ENCODE peak calls at places on chromosomes 3 and 15, in eight cellular contexts. One of them, this sample, is unnamed.
A peak's percentile ranks its signal among the peaks of the same experiment; 100 is the strongest.

GRCh38 chr3:97863025-97863424 is 41.2 kb downstream of the CRYBG3 start:
- DNase-seq in endodermal cell: no peak
- DNase-seq in AG04450: no peak
- DNase-seq in AG10803: peak; percentile 51
- DNase-seq in tibial nerve: no peak
- DNase-seq in Calu3: no peak
- DNase-seq in CD4-positive, alpha-beta T cell: no peak
- DNase-seq in Panc1: no peak
- DNase-seq in this sample: peak; percentile 51

GRCh38 chr15:46518381-46518780 is 883.6 kb downstream of the SQOR start:
- DNase-seq in endodermal cell: no peak
- DNase-seq in AG04450: no peak
- DNase-seq in Panc1: no peak
- DNase-seq in CD4-positive, alpha-beta T cell: no peak
- DNase-seq in Calu3: no peak
- DNase-seq in tibial nerve: no peak
- DNase-seq in AG10803: no peak
- DNase-seq in this sample: no peak

GRCh38 chr3:138694287-138695007 is 85.9 kb downstream of the FAIM start:
- DNase-seq in endodermal cell: no peak
- DNase-seq in Panc1: peak; percentile 72
- DNase-seq in CD4-positive, alpha-beta T cell: no peak
- DNase-seq in Calu3: no peak
- DNase-seq in AG10803: peak; percentile 95
- DNase-seq in tibial nerve: no peak
- DNase-seq in AG04450: peak; percentile 91
- DNase-seq in this sample: peak; percentile 80

GRCh38 chr3:129001817-129002572 is 891 bp downstream of the EFCC1 start:
- DNase-seq in tibial nerve: no peak
- DNase-seq in AG10803: no peak
- DNase-seq in Calu3: no peak
- DNase-seq in AG04450: no peak
- DNase-seq in CD4-positive, alpha-beta T cell: peak; percentile 45
- DNase-seq in Panc1: no peak
- DNase-seq in endodermal cell: peak; percentile 75
- DNase-seq in this sample: no peak

GRCh38 chr3:170117134-170117533 is 64.4 kb downstream of the PHC3 start:
- DNase-seq in tibial nerve: no peak
- DNase-seq in AG10803: no peak
- DNase-seq in Calu3: no peak
- DNase-seq in Panc1: no peak
- DNase-seq in AG04450: no peak
- DNase-seq in endodermal cell: peak; percentile 52
- DNase-seq in CD4-positive, alpha-beta T cell: no peak
- DNase-seq in this sample: peak; percentile 7

GRCh38 chr15:77143606-77144005 is 72.7 kb upstream of the TSPAN3 start:
- DNase-seq in Calu3: no peak
- DNase-seq in AG04450: no peak
- DNase-seq in CD4-positive, alpha-beta T cell: no peak
- DNase-seq in AG10803: no peak
- DNase-seq in Panc1: no peak
- DNase-seq in tibial nerve: no peak
- DNase-seq in endodermal cell: no peak
- DNase-seq in this sample: no peak

GRCh38 chr15:77021803-77022381 is 27.0 kb downstream of the PSTPIP1 start:
- DNase-seq in endodermal cell: peak; percentile 35
- DNase-seq in tibial nerve: no peak
- DNase-seq in Calu3: no peak
- DNase-seq in AG10803: peak; percentile 80
- DNase-seq in Panc1: no peak
- DNase-seq in CD4-positive, alpha-beta T cell: no peak
- DNase-seq in AG04450: no peak
- DNase-seq in this sample: no peak

GRCh38 chr3:188229177-188229576 is 75.2 kb downstream of the LPP start:
- DNase-seq in CD4-positive, alpha-beta T cell: no peak
- DNase-seq in tibial nerve: no peak
- DNase-seq in AG04450: no peak
- DNase-seq in Calu3: no peak
- DNase-seq in endodermal cell: no peak
- DNase-seq in AG10803: no peak
- DNase-seq in Panc1: no peak
- DNase-seq in this sample: no peak

GRCh38 chr15:49990835-49991540 is 128.0 kb downstream of the ATP8B4 start:
- DNase-seq in endodermal cell: no peak
- DNase-seq in AG04450: peak; percentile 81
- DNase-seq in AG10803: peak; percentile 86
- DNase-seq in Calu3: no peak
- DNase-seq in tibial nerve: no peak
- DNase-seq in CD4-positive, alpha-beta T cell: no peak
- DNase-seq in Panc1: no peak
- DNase-seq in this sample: no peak

GRCh38 chr3:152071924-152072323 is 196.8 kb upstream of the MBNL1 start:
- DNase-seq in endodermal cell: no peak
- DNase-seq in Panc1: no peak
- DNase-seq in AG04450: peak; percentile 21
- DNase-seq in tibial nerve: no peak
- DNase-seq in CD4-positive, alpha-beta T cell: no peak
- DNase-seq in Calu3: peak; percentile 11
- DNase-seq in AG10803: peak; percentile 68
- DNase-seq in this sample: peak; percentile 69
- TF ChIP-seq CTCF in endodermal cell: peak; percentile 80
- TF ChIP-seq CTCF in Panc1: peak; percentile 71
- TF ChIP-seq CTCF in AG04450: peak; percentile 61
- TF ChIP-seq CTCF in tibial nerve: no peak
- TF ChIP-seq CTCF in CD4-positive, alpha-beta T cell: peak; percentile 45
- TF ChIP-seq CTCF in Calu3: peak; percentile 29
- TF ChIP-seq CTCF in AG10803: peak; percentile 69
- TF ChIP-seq CTCF in this sample: peak; percentile 40

DNA sequence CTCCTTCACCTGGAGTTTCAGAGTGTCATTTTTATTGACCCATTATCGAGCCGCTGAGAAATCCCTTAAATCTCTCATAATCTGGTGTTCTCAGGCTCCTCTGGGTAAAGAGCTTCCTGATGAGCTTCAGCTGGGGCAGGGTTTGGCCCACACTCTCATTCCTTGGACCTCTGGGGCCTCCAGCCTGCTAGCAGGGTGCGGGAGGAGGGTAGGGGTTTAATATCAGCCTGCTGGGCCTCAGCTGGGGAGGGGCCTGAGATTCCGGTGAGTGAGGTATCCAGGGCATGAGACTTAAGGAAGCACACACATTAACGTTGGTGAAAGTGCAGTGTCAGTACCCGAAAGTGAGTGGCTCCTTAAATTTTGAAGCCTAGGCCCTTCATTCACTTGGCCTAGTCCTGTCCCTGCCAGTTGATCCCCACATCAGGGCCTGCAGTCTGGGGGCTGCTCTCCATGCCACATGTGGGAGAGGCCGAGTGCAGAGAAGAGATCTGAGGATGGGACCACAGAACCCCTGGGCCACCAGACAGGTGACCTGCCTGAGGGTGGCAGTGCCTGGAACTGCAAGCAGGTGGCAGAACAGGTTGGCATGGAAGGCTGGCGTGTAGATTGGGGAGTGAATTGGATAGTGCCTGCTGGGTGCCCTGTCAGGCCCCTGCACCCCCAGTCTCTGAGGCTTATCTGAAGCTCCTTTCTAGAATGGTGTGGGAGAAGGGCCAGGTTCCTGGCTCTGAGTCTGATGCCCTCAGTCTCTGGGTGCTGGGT is 16.1 kb downstream of the C3orf18 start:
- DNase-seq in CD4-positive, alpha-beta T cell: no peak
- DNase-seq in tibial nerve: no peak
- DNase-seq in AG04450: no peak
- DNase-seq in Panc1: no peak
- DNase-seq in AG10803: no peak
- DNase-seq in endodermal cell: no peak
- DNase-seq in Calu3: peak; percentile 31
- DNase-seq in this sample: no peak
- TF ChIP-seq CTCF in CD4-positive, alpha-beta T cell: no peak
- TF ChIP-seq CTCF in tibial nerve: no peak
- TF ChIP-seq CTCF in AG04450: no peak
- TF ChIP-seq CTCF in Panc1: no peak
- TF ChIP-seq CTCF in AG10803: no peak
- TF ChIP-seq CTCF in endodermal cell: no peak
- TF ChIP-seq CTCF in Calu3: no peak
- TF ChIP-seq CTCF in this sample: no peak

GRCh38 chr15:90547545-90547944 is 17.8 kb downstream of the CRTC3 start:
- DNase-seq in CD4-positive, alpha-beta T cell: no peak
- DNase-seq in AG04450: no peak
- DNase-seq in Calu3: no peak
- DNase-seq in AG10803: no peak
- DNase-seq in endodermal cell: no peak
- DNase-seq in tibial nerve: no peak
- DNase-seq in Panc1: no peak
- DNase-seq in this sample: no peak

GRCh38 chr15:90539789-90540188 is 10.1 kb downstream of the CRTC3 start:
- DNase-seq in Calu3: no peak
- DNase-seq in AG10803: no peak
- DNase-seq in AG04450: no peak
- DNase-seq in endodermal cell: no peak
- DNase-seq in CD4-positive, alpha-beta T cell: no peak
- DNase-seq in tibial nerve: no peak
- DNase-seq in Panc1: no peak
- DNase-seq in this sample: no peak

GRCh38 chr15:90540768-90541167 is 11.0 kb downstream of the CRTC3 start:
- DNase-seq in AG04450: no peak
- DNase-seq in Calu3: no peak
- DNase-seq in endodermal cell: no peak
- DNase-seq in tibial nerve: no peak
- DNase-seq in CD4-positive, alpha-beta T cell: no peak
- DNase-seq in AG10803: no peak
- DNase-seq in Panc1: no peak
- DNase-seq in this sample: no peak

GRCh38 chr15:90550919-90551318 is 21.2 kb downstream of the CRTC3 start:
- DNase-seq in endodermal cell: no peak
- DNase-seq in Panc1: no peak
- DNase-seq in Calu3: no peak
- DNase-seq in CD4-positive, alpha-beta T cell: no peak
- DNase-seq in tibial nerve: no peak
- DNase-seq in AG10803: peak; percentile 38
- DNase-seq in AG04450: no peak
- DNase-seq in this sample: peak; percentile 33

GRCh38 chr15:90545095-90545494 is 15.4 kb downstream of the CRTC3 start:
- DNase-seq in tibial nerve: no peak
- DNase-seq in Calu3: no peak
- DNase-seq in CD4-positive, alpha-beta T cell: no peak
- DNase-seq in AG04450: no peak
- DNase-seq in endodermal cell: no peak
- DNase-seq in Panc1: no peak
- DNase-seq in AG10803: peak; percentile 15
- DNase-seq in this sample: no peak
- TF ChIP-seq CTCF in tibial nerve: no peak
- TF ChIP-seq CTCF in Calu3: no peak
- TF ChIP-seq CTCF in CD4-positive, alpha-beta T cell: no peak
- TF ChIP-seq CTCF in AG04450: no peak
- TF ChIP-seq CTCF in endodermal cell: peak; percentile 30
- TF ChIP-seq CTCF in Panc1: peak; percentile 35
- TF ChIP-seq CTCF in AG10803: no peak
- TF ChIP-seq CTCF in this sample: no peak

DNA sequence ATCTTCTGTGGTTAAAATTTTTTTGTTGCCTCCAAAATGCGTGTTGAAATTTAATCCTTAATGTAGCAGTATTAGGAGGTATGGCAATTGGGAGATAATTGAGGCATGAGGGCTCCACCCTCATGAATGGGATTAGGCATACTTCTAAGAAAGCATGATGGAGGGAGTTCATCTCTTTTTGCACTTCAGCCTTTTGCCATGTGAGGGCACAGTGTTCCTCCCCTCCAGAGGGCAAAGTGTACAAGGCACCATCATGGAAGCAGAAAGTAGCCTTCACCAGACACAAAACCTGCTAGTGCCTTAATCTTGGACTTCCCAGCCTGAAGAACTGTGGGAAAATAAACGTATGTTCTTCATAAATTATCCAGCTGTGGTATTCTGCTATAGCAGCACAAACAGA is 429.5 kb downstream of the ZIC1 start:
- DNase-seq in AG04450: no peak
- DNase-seq in endodermal cell: no peak
- DNase-seq in tibial nerve: no peak
- DNase-seq in Calu3: no peak
- DNase-seq in CD4-positive, alpha-beta T cell: no peak
- DNase-seq in Panc1: no peak
- DNase-seq in AG10803: peak; percentile 13
- DNase-seq in this sample: peak; percentile 27
- TF ChIP-seq CTCF in AG04450: peak; percentile 58
- TF ChIP-seq CTCF in endodermal cell: peak; percentile 58
- TF ChIP-seq CTCF in tibial nerve: no peak
- TF ChIP-seq CTCF in Calu3: no peak
- TF ChIP-seq CTCF in CD4-positive, alpha-beta T cell: no peak
- TF ChIP-seq CTCF in Panc1: peak; percentile 13
- TF ChIP-seq CTCF in AG10803: peak; percentile 37
- TF ChIP-seq CTCF in this sample: peak; percentile 13

DNA sequence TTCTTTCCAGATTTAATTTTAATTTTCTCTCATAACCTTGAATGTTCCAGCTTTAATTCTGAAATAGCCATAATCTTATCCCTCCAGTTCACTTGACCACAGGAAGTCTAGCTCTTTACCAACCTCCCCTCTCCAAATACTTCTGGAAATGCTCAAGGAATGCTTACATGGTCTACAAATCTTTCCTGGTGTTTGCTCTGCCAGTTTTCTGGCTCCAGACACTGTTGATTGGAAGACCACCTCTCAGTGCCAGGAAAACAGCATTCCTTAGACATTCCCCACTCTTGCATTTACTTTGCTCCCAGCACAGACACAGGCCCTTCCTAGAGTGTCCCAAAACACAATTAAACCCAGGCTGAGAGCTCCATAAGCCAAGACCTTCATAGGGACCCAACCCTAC is 98.6 kb downstream of the MESD start:
- DNase-seq in endodermal cell: no peak
- DNase-seq in CD4-positive, alpha-beta T cell: no peak
- DNase-seq in AG10803: peak; percentile 66
- DNase-seq in Calu3: no peak
- DNase-seq in tibial nerve: no peak
- DNase-seq in AG04450: no peak
- DNase-seq in Panc1: no peak
- DNase-seq in this sample: no peak
- TF ChIP-seq CTCF in endodermal cell: no peak
- TF ChIP-seq CTCF in CD4-positive, alpha-beta T cell: no peak
- TF ChIP-seq CTCF in AG10803: no peak
- TF ChIP-seq CTCF in Calu3: no peak
- TF ChIP-seq CTCF in tibial nerve: no peak
- TF ChIP-seq CTCF in AG04450: no peak
- TF ChIP-seq CTCF in Panc1: no peak
- TF ChIP-seq CTCF in this sample: no peak

DNA sequence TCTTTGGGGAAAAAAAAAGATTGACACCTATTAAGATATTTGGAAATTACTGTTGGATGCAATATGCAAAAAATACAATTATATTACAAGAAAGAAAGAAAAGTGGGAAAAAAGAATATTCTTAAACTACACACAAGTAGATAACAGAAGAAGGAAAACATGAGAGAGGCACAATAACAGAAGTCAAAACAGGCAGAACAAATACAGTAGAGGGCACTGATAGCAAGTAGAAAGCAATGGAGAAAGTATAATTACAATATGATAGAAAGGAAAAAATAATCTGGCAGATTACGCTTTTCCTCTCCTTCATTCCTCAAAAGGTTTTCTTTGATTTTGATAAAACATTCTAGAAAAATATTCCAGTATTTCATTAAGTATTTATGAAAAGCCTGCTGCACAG is 72.1 kb downstream of the ADAM10 start:
- DNase-seq in CD4-positive, alpha-beta T cell: no peak
- DNase-seq in AG04450: no peak
- DNase-seq in Calu3: no peak
- DNase-seq in tibial nerve: no peak
- DNase-seq in AG10803: no peak
- DNase-seq in endodermal cell: no peak
- DNase-seq in Panc1: no peak
- DNase-seq in this sample: no peak
- TF ChIP-seq CTCF in CD4-positive, alpha-beta T cell: no peak
- TF ChIP-seq CTCF in AG04450: no peak
- TF ChIP-seq CTCF in Calu3: no peak
- TF ChIP-seq CTCF in tibial nerve: no peak
- TF ChIP-seq CTCF in AG10803: peak; percentile 11
- TF ChIP-seq CTCF in endodermal cell: no peak
- TF ChIP-seq CTCF in Panc1: no peak
- TF ChIP-seq CTCF in this sample: no peak

This sample was measured in MCF 10A.